ENCODE peak calls at places on chromosome 20, in ten cellular contexts. Z, H, Q, L, F, W, S, E, J and M are unnamed samples.

GRCh38 chr20:38673731-38674177 is 50.5 kb upstream of the SLC32A1 start:
- DNase-seq in Z (peak; percentile 41), H (no peak), Q (peak; percentile 15), L (no peak), F (no peak), W (peak; percentile 41), S (no peak), E (no peak), J (no peak), M (peak; percentile 36)

GRCh38 chr20:19757973-19758887 is at the start of gene RIN2:
- DNase-seq in Z (peak; percentile 86), H (no peak), Q (peak; percentile 97), L (peak; percentile 96), F (peak; percentile 81), W (peak; percentile 98), S (peak; percentile 95), E (peak; percentile 21), J (peak; percentile 79), M (peak; percentile 8)

GRCh38 chr20:21027569-21027968 is 78.6 kb downstream of the LINC00237 start:
- DNase-seq in Z (peak; percentile 23), H (no peak), Q (no peak), L (no peak), F (no peak), W (peak; percentile 23), S (no peak), E (peak; percentile 54), J (no peak), M (peak; percentile 37)

GRCh38 chr20:41191562-41192500 is 54.5 kb downstream of the PLCG1 start:
- DNase-seq in Z (no peak), H (no peak), Q (no peak), L (no peak), F (no peak), W (no peak), S (no peak), E (no peak), J (no peak), M (no peak)

GRCh38 chr20:4045741-4046140 is 30.4 kb upstream of the RNF24 start:
- DNase-seq in Z (peak; percentile 65), H (no peak), Q (peak; percentile 63), L (no peak), F (no peak), W (no peak), S (no peak), E (no peak), J (no peak), M (no peak)

GRCh38 chr20:32158943-32159660 is 48.4 kb downstream of the PLAGL2 start:
- DNase-seq in Z (peak; percentile 7), H (no peak), Q (no peak), L (peak; percentile 28), F (no peak), W (no peak), S (peak; percentile 53), E (no peak), J (no peak), M (no peak)

GRCh38 chr20:38255389-38255788 is 5.1 kb downstream of the KIAA1755 start:
- DNase-seq in Z (peak; percentile 88), H (no peak), Q (peak; percentile 39), L (peak; percentile 74), F (no peak), W (no peak), S (peak; percentile 75), E (no peak), J (no peak), M (no peak)

GRCh38 chr20:10271470-10272219 is 53.0 kb downstream of the SNAP25 start:
- DNase-seq in Z (no peak), H (no peak), Q (peak; percentile 7), L (no peak), F (no peak), W (peak; percentile 29), S (no peak), E (no peak), J (no peak), M (peak; percentile 23)

GRCh38 chr20:62816031-62816878 is 595 bp upstream of the COL9A3 start:
- DNase-seq in Z (peak; percentile 70), H (no peak), Q (no peak), L (no peak), F (no peak), W (no peak), S (no peak), E (no peak), J (no peak), M (no peak)

GRCh38 chr20:17097603-17098002 is 129.2 kb upstream of the PCSK2 start:
- DNase-seq in Z (no peak), H (no peak), Q (no peak), L (no peak), F (no peak), W (no peak), S (no peak), E (no peak), J (no peak), M (no peak)

GRCh38 chr20:62765021-62765420 is 31.3 kb upstream of the MRGBP start:
- DNase-seq in Z (no peak), H (no peak), Q (no peak), L (no peak), F (no peak), W (no peak), S (no peak), E (no peak), J (no peak), M (no peak)

GRCh38 chr20:20680991-20681508 is 31.4 kb downstream of the RALGAPA2 start:
- DNase-seq in Z (no peak), H (no peak), Q (no peak), L (no peak), F (no peak), W (no peak), S (no peak), E (no peak), J (no peak), M (no peak)

GRCh38 chr20:21301940-21302644 is 1.0 kb upstream of the XRN2 start:
- DNase-seq in Z (peak; percentile 25), H (no peak), Q (no peak), L (no peak), F (no peak), W (no peak), S (no peak), E (no peak), J (no peak), M (no peak)

GRCh38 chr20:51861726-51862466 is 59.6 kb upstream of the SALL4 start:
- DNase-seq in Z (no peak), H (no peak), Q (no peak), L (no peak), F (no peak), W (no peak), S (no peak), E (no peak), J (no peak), M (no peak)

DNA sequence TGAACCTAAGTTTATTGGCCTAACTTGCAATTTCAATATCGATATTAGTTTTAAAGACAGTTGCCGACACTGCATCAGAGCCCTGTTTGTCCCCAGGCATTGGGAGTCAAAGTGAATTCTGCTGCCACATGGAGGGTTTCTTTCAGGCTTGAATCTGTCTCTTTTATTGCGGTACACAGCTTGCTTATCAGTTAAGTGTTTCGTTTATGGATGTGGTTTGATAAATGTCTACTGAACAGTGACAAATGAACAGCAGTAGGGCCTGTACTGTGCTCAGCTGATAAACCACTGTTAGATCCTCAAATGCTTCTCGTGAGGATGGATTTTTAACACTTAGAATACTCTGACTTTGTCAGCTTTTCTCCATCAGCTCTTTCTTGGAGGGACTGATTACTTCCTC is 240.8 kb downstream of the PLCB1 start:
- DNase-seq in Z (no peak), H (no peak), Q (no peak), L (no peak), F (no peak), W (no peak), S (no peak), E (no peak), J (no peak), M (peak; percentile 40)
- H3K4me3 ChIP-seq in Z (no peak overlapping the region), H (no peak overlapping the region), Q (no peak overlapping the region), L (no peak overlapping the region), F (no peak overlapping the region), W (no peak overlapping the region), S (no peak overlapping the region), E (no peak overlapping the region), J (no peak overlapping the region), M (peak overlapping the region; percentile 31)

GRCh38 chr20:46327557-46327956 is 19.3 kb upstream of the CDH22 start:
- DNase-seq in Z (no peak), H (no peak), Q (no peak), L (no peak), F (no peak), W (no peak), S (no peak), E (no peak), J (no peak), M (no peak)
- H3K27me3 ChIP-seq in Z (peaks cover 9% of the 10 kb centered on the region), H (peaks cover 6% of the 10 kb centered on the region), Q (no peaks in the 10 kb centered on the region), L (peaks cover 15% of the 10 kb centered on the region), F (peaks cover 62% of the 10 kb centered on the region), W (peaks cover 6% of the 10 kb centered on the region), S (no peaks in the 10 kb centered on the region), E (no peaks in the 10 kb centered on the region), J (peaks cover 55% of the 10 kb centered on the region), M (no peaks in the 10 kb centered on the region)

DNA sequence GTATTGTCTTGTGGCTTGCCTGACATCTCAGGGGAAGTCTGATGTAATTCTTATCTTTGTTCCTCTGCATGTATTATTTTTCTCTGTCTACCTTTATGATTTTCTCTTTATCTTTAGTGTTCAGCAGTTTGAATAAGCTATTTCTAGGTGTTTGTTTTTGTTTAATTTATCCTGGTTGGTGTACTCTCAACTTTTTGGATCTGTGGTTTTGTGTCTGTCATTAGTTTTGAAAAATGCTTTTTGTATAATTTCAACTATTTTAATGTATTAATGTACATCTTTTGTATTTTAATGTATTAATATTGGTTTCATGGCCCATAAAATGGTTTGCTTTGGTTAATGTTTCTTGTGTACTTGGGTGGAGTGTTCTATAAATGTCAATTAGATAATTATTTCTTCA is 15.9 kb upstream of the APCDD1L start:
- DNase-seq in Z (no peak), H (no peak), Q (no peak), L (no peak), F (no peak), W (no peak), S (no peak), E (no peak), J (no peak), M (no peak)
- H3K4me3 ChIP-seq in Z (no peak overlapping the region), H (no peak overlapping the region), Q (no peak overlapping the region), L (no peak overlapping the region), F (no peak overlapping the region), W (no peak overlapping the region), S (no peak overlapping the region), E (no peak overlapping the region), J (no peak overlapping the region), M (no peak overlapping the region)

GRCh38 chr20:44102582-44102981 is 84.4 kb downstream of the JPH2 start:
- DNase-seq in Z (no peak), H (no peak), Q (no peak), L (no peak), F (no peak), W (no peak), S (no peak), E (no peak), J (no peak), M (no peak)

GRCh38 chr20:44109951-44110361 is 77.0 kb downstream of the JPH2 start:
- DNase-seq in Z (no peak), H (no peak), Q (peak; percentile 74), L (no peak), F (no peak), W (no peak), S (no peak), E (no peak), J (no peak), M (no peak)

GRCh38 chr20:44110816-44111568 is 76.0 kb downstream of the JPH2 start:
- DNase-seq in Z (no peak), H (no peak), Q (no peak), L (no peak), F (no peak), W (no peak), S (no peak), E (no peak), J (no peak), M (no peak)

GRCh38 chr20:44104807-44105517 is 82.0 kb downstream of the JPH2 start:
- DNase-seq in Z (peak; percentile 47), H (no peak), Q (peak; percentile 84), L (peak; percentile 77), F (no peak), W (peak; percentile 66), S (no peak), E (no peak), J (peak; percentile 74), M (peak; percentile 36)

GRCh38 chr20:44106615-44107014 is 80.4 kb downstream of the JPH2 start:
- DNase-seq in Z (no peak), H (no peak), Q (peak; percentile 7), L (no peak), F (no peak), W (no peak), S (no peak), E (no peak), J (no peak), M (no peak)
- H3K27me3 ChIP-seq in Z (no peaks in the 10 kb centered on the region), H (no peaks in the 10 kb centered on the region), Q (no peaks in the 10 kb centered on the region), L (no peaks in the 10 kb centered on the region), F (no peaks in the 10 kb centered on the region), W (no peaks in the 10 kb centered on the region), S (no peaks in the 10 kb centered on the region), E (peaks cover 5% of the 10 kb centered on the region), J (peaks cover 17% of the 10 kb centered on the region), M (no peaks in the 10 kb centered on the region)